ENCODE peak calls at places on chromosomes 16 and 17, in eight cellular contexts. A is GOT3; S is CD4-positive, alpha-beta T cell; W is cardiac muscle cell; K is activated T-helper 1 cell treated with anti-CD3 and anti-CD28 coated beads, Interleukin-12 subunit alpha, Interleukin-12 subunit beta, Interleukin-2, Interleukin-4 antibody, amounts not matched to agents 30 ng/mL and 10 ng/mL and 1 ng/mL, durations not matched to agents 14 hours and 24 hours and 36 hours; Q is stimulated activated naive B cell treated with anti-CD40 and anti-IgM and Interleukin-4, amounts not matched to agents 10 μg/mL and 1 μg/mL and 100 μg/mL, for 72 hours; Z is stimulated activated CD4-positive, alpha-beta T cell treated with anti-CD3 and anti-CD28 coated beads, Interleukin-12 subunit alpha, Interleukin-12 subunit beta, amount 100 ng/mL, for 24 hours; D is stimulated activated naive CD4-positive, alpha-beta T cell. Y is an unnamed sample.

GRCh38 chr16:29977063-29977462 is 3.4 kb downstream of the TAOK2 start:
- DNase-seq in A (no peak), S (no peak), W (no peak), K (no peak), Q (no peak), Z (no peak), D (no peak), Y (no peak)

GRCh38 chr16:87582221-87582965 is 19.9 kb upstream of the JPH3 start:
- DNase-seq in A (no peak), S (no peak), W (peak), K (no peak), Q (no peak), Z (no peak), D (no peak), Y (no peak)

GRCh38 chr16:69553332-69553731 is 12.4 kb upstream of the NFAT5 start:
- DNase-seq in A (no peak), S (no peak), W (no peak), K (no peak), Q (no peak), Z (no peak), D (no peak), Y (no peak)

GRCh38 chr16:22915003-22915402 is 101.0 kb downstream of the HS3ST2 start:
- DNase-seq in A (no peak), S (no peak), W (no peak), K (no peak), Q (no peak), Z (no peak), D (no peak), Y (no peak)

GRCh38 chr16:81618661-81619060 is 160.4 kb upstream of the PLCG2 start:
- DNase-seq in A (no peak), S (no peak), W (no peak), K (no peak), Q (no peak), Z (no peak), D (no peak), Y (no peak)

GRCh38 chr16:10827691-10828341 is 9.2 kb upstream of the TVP23A start:
- DNase-seq in A (peak), S (no peak), W (peak), K (no peak), Q (no peak), Z (no peak), D (no peak), Y (no peak)

GRCh38 chr17:76318586-76318985 is 10.5 kb upstream of the QRICH2 start:
- DNase-seq in A (no peak), S (no peak), W (no peak), K (no peak), Q (no peak), Z (no peak), D (no peak), Y (no peak)

GRCh38 chr17:65332375-65332774 is 195.2 kb downstream of the RGS9 start:
- DNase-seq in A (no peak), S (no peak), W (peak), K (no peak), Q (no peak), Z (no peak), D (no peak), Y (no peak)

GRCh38 chr16:3656491-3657468 is 2.3 kb downstream of the DNASE1 start:
- DNase-seq in A (no peak), S (no peak), W (no peak), K (no peak), Q (no peak), Z (no peak), D (no peak), Y (no peak)

GRCh38 chr17:3983945-3984484 is 19.8 kb upstream of the ATP2A3 start:
- DNase-seq in A (no peak), S (no peak), W (peak), K (no peak), Q (no peak), Z (no peak), D (no peak), Y (no peak)

GRCh38 chr16:5615868-5616642 is 518.5 kb upstream of the EEF2KMT start:
- DNase-seq in A (no peak), S (peak), W (peak), K (peak), Q (no peak), Z (peak), D (no peak), Y (no peak)

GRCh38 chr17:46138470-46138869 is 54.8 kb downstream of the KANSL1 start:
- DNase-seq in A (no peak), S (no peak), W (no peak), K (no peak), Q (no peak), Z (no peak), D (no peak), Y (no peak)

GRCh38 chr17:72259977-72260376 is 139.2 kb downstream of the SOX9 start:
- DNase-seq in A (no peak), S (no peak), W (no peak), K (no peak), Q (no peak), Z (no peak), D (no peak), Y (no peak)

GRCh38 chr16:7394936-7395335 is 62.3 kb downstream of the RBFOX1 start:
- DNase-seq in A (no peak), S (no peak), W (no peak), K (no peak), Q (no peak), Z (no peak), D (no peak), Y (no peak)

GRCh38 chr16:35569413-35569812 is 2110.0 kb downstream of the TP53TG3F start:
- DNase-seq in A (no peak), S (no peak), W (no peak), K (no peak), Q (no peak), Z (no peak), D (no peak), Y (no peak)

GRCh38 chr16:84041881-84042280 is 714 bp downstream of the SLC38A8 start:
- DNase-seq in A (no peak), S (no peak), W (no peak), K (no peak), Q (no peak), Z (no peak), D (no peak), Y (no peak)

GRCh38 chr17:15910791-15911190 is 34.1 kb upstream of the ADORA2B start:
- DNase-seq in A (no peak), S (no peak), W (no peak), K (no peak), Q (no peak), Z (no peak), D (no peak), Y (no peak)

GRCh38 chr16:56400458-56400857 is 24.9 kb downstream of the AMFR start:
- DNase-seq in A (no peak), S (no peak), W (no peak), K (no peak), Q (no peak), Z (no peak), D (no peak), Y (no peak)

GRCh38 chr16:77775911-77776909 is 12.2 kb upstream of the VAT1L start:
- DNase-seq in A (no peak), S (no peak), W (no peak), K (no peak), Q (no peak), Z (no peak), D (no peak), Y (no peak)

GRCh38 chr17:3719265-3719664 is 4.4 kb upstream of the HASPIN start:
- DNase-seq in A (no peak), S (no peak), W (no peak), K (no peak), Q (no peak), Z (no peak), D (no peak), Y (no peak)

GRCh38 chr17:61128671-61129115 is 270.9 kb upstream of the TBX2 start:
- DNase-seq in A (no peak), S (no peak), W (peak), K (no peak), Q (no peak), Z (no peak), D (no peak), Y (no peak)

GRCh38 chr16:29897333-29897732 is 2.0 kb downstream of the SEZ6L2 start:
- DNase-seq in A (no peak), S (no peak), W (no peak), K (no peak), Q (no peak), Z (no peak), D (no peak), Y (no peak)

GRCh38 chr17:66312912-66313311 is 10.5 kb downstream of the PRKCA start:
- DNase-seq in A (no peak), S (no peak), W (no peak), K (no peak), Q (no peak), Z (no peak), D (no peak), Y (no peak)

GRCh38 chr16:72202014-72202413 is 30.1 kb upstream of the PMFBP1 start:
- DNase-seq in A (no peak), S (no peak), W (no peak), K (no peak), Q (no peak), Z (no peak), D (no peak), Y (no peak)

GRCh38 chr16:66943426-66944053 is 8.2 kb downstream of the CES2 start:
- DNase-seq in A (no peak), S (no peak), W (no peak), K (no peak), Q (no peak), Z (no peak), D (no peak), Y (no peak)

GRCh38 chr16:51569204-51569911 is 418.3 kb upstream of the SALL1 start:
- DNase-seq in A (no peak), S (no peak), W (peak), K (no peak), Q (no peak), Z (no peak), D (no peak), Y (no peak)

GRCh38 chr17:38338535-38338934 is 5.2 kb downstream of the GPR179 start:
- DNase-seq in A (no peak), S (no peak), W (no peak), K (no peak), Q (no peak), Z (no peak), D (no peak), Y (no peak)

GRCh38 chr16:15607700-15608396 is 35.1 kb downstream of the MARF1 start:
- DNase-seq in A (no peak), S (no peak), W (peak), K (no peak), Q (no peak), Z (no peak), D (no peak), Y (no peak)

GRCh38 chr16:74868501-74868900 is 93.9 kb upstream of the FA2H start:
- DNase-seq in A (no peak), S (no peak), W (peak), K (no peak), Q (no peak), Z (no peak), D (no peak), Y (no peak)

GRCh38 chr17:75244133-75244866 is 17.1 kb downstream of the GGA3 start:
- DNase-seq in A (no peak), S (no peak), W (no peak), K (no peak), Q (no peak), Z (no peak), D (no peak), Y (no peak)

GRCh38 chr16:1958715-1959268 is 546 bp upstream of the NDUFB10 start:
- DNase-seq in A (no peak), S (no peak), W (no peak), K (no peak), Q (no peak), Z (no peak), D (no peak), Y (no peak)

GRCh38 chr17:63189930-63190329 is 223.9 kb downstream of the TANC2 start:
- DNase-seq in A (no peak), S (no peak), W (no peak), K (no peak), Q (no peak), Z (no peak), D (no peak), Y (no peak)

GRCh38 chr17:8105957-8106398 is 12.3 kb downstream of the ALOXE3 start:
- DNase-seq in A (no peak), S (no peak), W (peak), K (no peak), Q (no peak), Z (no peak), D (no peak), Y (no peak)

GRCh38 chr17:55576237-55576998 is 65.2 kb upstream of the SMIM36 start:
- DNase-seq in A (no peak), S (no peak), W (peak), K (no peak), Q (no peak), Z (no peak), D (no peak), Y (no peak)

GRCh38 chr16:66844342-66845079 is at the start of gene CA7:
- DNase-seq in A (no peak), S (no peak), W (no peak), K (no peak), Q (no peak), Z (no peak), D (no peak), Y (no peak)

GRCh38 chr17:81509687-81510523 is 2.7 kb downstream of the ACTG1 start:
- DNase-seq in A (no peak), S (peak), W (peak), K (no peak), Q (no peak), Z (no peak), D (no peak), Y (no peak)

GRCh38 chr17:63525190-63525946 is 2.2 kb downstream of the KCNH6 start:
- DNase-seq in A (no peak), S (no peak), W (no peak), K (no peak), Q (no peak), Z (no peak), D (no peak), Y (no peak)

GRCh38 chr16:68231384-68232136 is 4.4 kb downstream of the ESRP2 start:
- DNase-seq in A (no peak), S (no peak), W (no peak), K (no peak), Q (no peak), Z (no peak), D (no peak), Y (no peak)

GRCh38 chr17:33112763-33113162 is 121.1 kb downstream of the SPACA3 start:
- DNase-seq in A (no peak), S (no peak), W (no peak), K (no peak), Q (no peak), Z (no peak), D (no peak), Y (no peak)

GRCh38 chr17:81234506-81234855 is 4.4 kb downstream of the TEPSIN start:
- DNase-seq in A (no peak), S (no peak), W (no peak), K (no peak), Q (no peak), Z (no peak), D (no peak), Y (no peak)